ENCODE peak calls at places on chromosomes 6 and 20, in six cellular contexts. K is activated CD4-positive, CD25-positive, alpha-beta regulatory T cell; F is D341Med; Z is NCI-H2029; J is foreskin melanocyte; R is CMK. G is an unnamed sample.

GRCh38 chr6:30947231-30947630 is 6.5 kb downstream of the MUCL3 start:
- DNase-seq in K (no peak), F (no peak), Z (no peak), J (no peak), R (no peak), G (no peak)

GRCh38 chr20:45037635-45038034 is 63.3 kb downstream of the KCNS1 start:
- DNase-seq in K (no peak), F (no peak), Z (no peak), J (no peak), R (no peak), G (no peak)

GRCh38 chr6:43858161-43859153 is 88.4 kb downstream of the VEGFA start:
- DNase-seq in K (no peak), F (peak; percentile 85), Z (no peak), J (no peak), R (no peak), G (no peak)

GRCh38 chr20:688809-689208 is 13.2 kb upstream of the SCRT2 start:
- DNase-seq in K (no peak), F (no peak), Z (no peak), J (no peak), R (no peak), G (no peak)

GRCh38 chr20:37714973-37715657 is 21.3 kb downstream of the CTNNBL1 start:
- DNase-seq in K (no peak), F (no peak), Z (no peak), J (peak; percentile 65), R (no peak), G (no peak)

GRCh38 chr20:10357974-10358373 is 76.0 kb downstream of the MKKS start:
- DNase-seq in K (no peak), F (no peak), Z (no peak), J (no peak), R (no peak), G (no peak)

GRCh38 chr6:13278991-13279390 is 49.3 kb downstream of the TBC1D7 start:
- DNase-seq in K (no peak), F (no peak), Z (no peak), J (peak; percentile 96), R (no peak), G (no peak)

GRCh38 chr6:165847407-165848098 is 184.5 kb upstream of the PDE10A start:
- DNase-seq in K (no peak), F (no peak), Z (peak; percentile 38), J (no peak), R (no peak), G (no peak)

GRCh38 chr6:38776515-38776914 is 61.4 kb downstream of the DNAH8 start:
- DNase-seq in K (no peak), F (no peak), Z (no peak), J (no peak), R (no peak), G (no peak)

GRCh38 chr20:4916991-4917881 is 84.1 kb downstream of the SLC23A2 start:
- DNase-seq in K (no peak), F (no peak), Z (no peak), J (no peak), R (no peak), G (no peak)

GRCh38 chr6:39553811-39554802 is 171.1 kb downstream of the KIF6 start:
- DNase-seq in K (no peak), F (no peak), Z (no peak), J (no peak), R (no peak), G (no peak)

GRCh38 chr20:8909596-8909995 is 159.3 kb upstream of the PLCB4 start:
- DNase-seq in K (no peak), F (no peak), Z (no peak), J (no peak), R (no peak), G (no peak)

G was measured in activated T-cell treated with anti-CD3 and anti-CD28 coated beads, Interleukin-2, amount 50 U/mL, for 4 hours.